ENCODE peak calls at places on chromosomes 4 and X, in nine cellular contexts. One of them, this sample, is unnamed.

GRCh38 chrX:140053841-140054240 is 88.5 kb upstream of the CXorf66 start:
- DNase-seq in NCI-H1694 treated with DMSO at 0.1 percent for 48 hours: no peak
- DNase-seq in SW 1271: no peak
- DNase-seq in cardiac muscle cell: no peak
- DNase-seq in GM04503: no peak
- DNase-seq in frontal cortex: no peak
- DNase-seq in EH: no peak
- DNase-seq in body of pancreas: no peak
- DNase-seq in T-helper 2 cell: no peak
- DNase-seq in this sample: no peak

GRCh38 chrX:110210417-110211139 is 107.3 kb downstream of the AMMECR1 start:
- DNase-seq in NCI-H1694 treated with DMSO at 0.1 percent for 48 hours: peak
- DNase-seq in EH: peak
- DNase-seq in GM04503: peak
- DNase-seq in T-helper 2 cell: no peak
- DNase-seq in SW 1271: peak
- DNase-seq in frontal cortex: no peak
- DNase-seq in body of pancreas: no peak
- DNase-seq in cardiac muscle cell: peak
- DNase-seq in this sample: peak

GRCh38 chr4:3201718-3202702 is 46.9 kb upstream of the MSANTD1 start:
- DNase-seq in SW 1271: no peak
- DNase-seq in frontal cortex: no peak
- DNase-seq in cardiac muscle cell: peak
- DNase-seq in EH: peak
- DNase-seq in GM04503: no peak
- DNase-seq in NCI-H1694 treated with DMSO at 0.1 percent for 48 hours: no peak
- DNase-seq in T-helper 2 cell: peak
- DNase-seq in body of pancreas: peak
- DNase-seq in this sample: no peak

GRCh38 chr4:165398570-165398969 is 19.8 kb downstream of the CPE start:
- DNase-seq in frontal cortex: no peak
- DNase-seq in body of pancreas: no peak
- DNase-seq in EH: peak
- DNase-seq in SW 1271: peak
- DNase-seq in T-helper 2 cell: no peak
- DNase-seq in GM04503: no peak
- DNase-seq in cardiac muscle cell: peak
- DNase-seq in NCI-H1694 treated with DMSO at 0.1 percent for 48 hours: peak
- DNase-seq in this sample: no peak

GRCh38 chr4:127134490-127134889 is 498.3 kb upstream of the INTU start:
- DNase-seq in NCI-H1694 treated with DMSO at 0.1 percent for 48 hours: no peak
- DNase-seq in T-helper 2 cell: no peak
- DNase-seq in frontal cortex: no peak
- DNase-seq in SW 1271: no peak
- DNase-seq in EH: no peak
- DNase-seq in body of pancreas: no peak
- DNase-seq in cardiac muscle cell: no peak
- DNase-seq in GM04503: no peak
- DNase-seq in this sample: no peak

GRCh38 chrX:46759645-46759974 is 692 bp upstream of the SLC9A7 start:
- DNase-seq in NCI-H1694 treated with DMSO at 0.1 percent for 48 hours: no peak
- DNase-seq in SW 1271: no peak
- DNase-seq in body of pancreas: no peak
- DNase-seq in frontal cortex: no peak
- DNase-seq in EH: peak
- DNase-seq in GM04503: no peak
- DNase-seq in cardiac muscle cell: peak
- DNase-seq in T-helper 2 cell: no peak
- DNase-seq in this sample: no peak

GRCh38 chrX:130378008-130378669 is 7.3 kb downstream of the GPR119 start:
- DNase-seq in body of pancreas: no peak
- DNase-seq in cardiac muscle cell: no peak
- DNase-seq in frontal cortex: no peak
- DNase-seq in NCI-H1694 treated with DMSO at 0.1 percent for 48 hours: no peak
- DNase-seq in SW 1271: no peak
- DNase-seq in EH: no peak
- DNase-seq in T-helper 2 cell: no peak
- DNase-seq in GM04503: no peak
- DNase-seq in this sample: no peak

GRCh38 chr4:106287353-106287969 is 28.5 kb downstream of the TBCK start:
- DNase-seq in SW 1271: peak
- DNase-seq in NCI-H1694 treated with DMSO at 0.1 percent for 48 hours: no peak
- DNase-seq in EH: peak
- DNase-seq in cardiac muscle cell: peak
- DNase-seq in body of pancreas: no peak
- DNase-seq in T-helper 2 cell: no peak
- DNase-seq in GM04503: peak
- DNase-seq in frontal cortex: no peak
- DNase-seq in this sample: no peak

GRCh38 chr4:53119685-53120084 is 246.2 kb downstream of the SCFD2 start:
- DNase-seq in cardiac muscle cell: peak
- DNase-seq in GM04503: peak
- DNase-seq in EH: peak
- DNase-seq in frontal cortex: no peak
- DNase-seq in SW 1271: no peak
- DNase-seq in NCI-H1694 treated with DMSO at 0.1 percent for 48 hours: no peak
- DNase-seq in T-helper 2 cell: no peak
- DNase-seq in body of pancreas: no peak
- DNase-seq in this sample: no peak

GRCh38 chrX:10010686-10011085 is 43.5 kb downstream of the CLDN34 start:
- DNase-seq in GM04503: no peak
- DNase-seq in T-helper 2 cell: no peak
- DNase-seq in NCI-H1694 treated with DMSO at 0.1 percent for 48 hours: no peak
- DNase-seq in body of pancreas: no peak
- DNase-seq in SW 1271: no peak
- DNase-seq in cardiac muscle cell: peak
- DNase-seq in EH: peak
- DNase-seq in frontal cortex: no peak
- DNase-seq in this sample: no peak

GRCh38 chr4:84985952-84986351 is 19.5 kb upstream of the WDFY3 start:
- DNase-seq in GM04503: no peak
- DNase-seq in cardiac muscle cell: peak
- DNase-seq in EH: peak
- DNase-seq in frontal cortex: no peak
- DNase-seq in SW 1271: no peak
- DNase-seq in body of pancreas: no peak
- DNase-seq in T-helper 2 cell: no peak
- DNase-seq in NCI-H1694 treated with DMSO at 0.1 percent for 48 hours: no peak
- DNase-seq in this sample: no peak

GRCh38 chr4:69649629-69650028 is 3.4 kb downstream of the UGT2A1 start:
- DNase-seq in body of pancreas: no peak
- DNase-seq in SW 1271: no peak
- DNase-seq in GM04503: no peak
- DNase-seq in NCI-H1694 treated with DMSO at 0.1 percent for 48 hours: no peak
- DNase-seq in T-helper 2 cell: no peak
- DNase-seq in cardiac muscle cell: no peak
- DNase-seq in EH: no peak
- DNase-seq in frontal cortex: no peak
- DNase-seq in this sample: no peak

GRCh38 chr4:93718233-93718632 is 110.3 kb upstream of the ATOH1 start:
- DNase-seq in body of pancreas: no peak
- DNase-seq in T-helper 2 cell: no peak
- DNase-seq in SW 1271: no peak
- DNase-seq in cardiac muscle cell: no peak
- DNase-seq in GM04503: no peak
- DNase-seq in frontal cortex: no peak
- DNase-seq in NCI-H1694 treated with DMSO at 0.1 percent for 48 hours: no peak
- DNase-seq in EH: no peak
- DNase-seq in this sample: no peak

GRCh38 chr4:24559032-24559821 is 25.1 kb downstream of the DHX15 start:
- DNase-seq in GM04503: no peak
- DNase-seq in EH: peak
- DNase-seq in SW 1271: no peak
- DNase-seq in T-helper 2 cell: no peak
- DNase-seq in frontal cortex: no peak
- DNase-seq in cardiac muscle cell: no peak
- DNase-seq in body of pancreas: no peak
- DNase-seq in NCI-H1694 treated with DMSO at 0.1 percent for 48 hours: no peak
- DNase-seq in this sample: no peak

GRCh38 chrX:148695362-148695761 is 194.9 kb downstream of the AFF2 start:
- DNase-seq in cardiac muscle cell: no peak
- DNase-seq in NCI-H1694 treated with DMSO at 0.1 percent for 48 hours: peak
- DNase-seq in body of pancreas: no peak
- DNase-seq in GM04503: no peak
- DNase-seq in T-helper 2 cell: no peak
- DNase-seq in frontal cortex: no peak
- DNase-seq in EH: no peak
- DNase-seq in SW 1271: no peak
- DNase-seq in this sample: no peak

GRCh38 chr4:8160572-8160971 is 2.0 kb upstream of the ABLIM2 start:
- DNase-seq in body of pancreas: no peak
- DNase-seq in T-helper 2 cell: no peak
- DNase-seq in frontal cortex: no peak
- DNase-seq in cardiac muscle cell: no peak
- DNase-seq in NCI-H1694 treated with DMSO at 0.1 percent for 48 hours: no peak
- DNase-seq in EH: no peak
- DNase-seq in SW 1271: no peak
- DNase-seq in GM04503: no peak
- DNase-seq in this sample: no peak

GRCh38 chrX:65697915-65698796 is 30.7 kb downstream of the MSN start:
- DNase-seq in body of pancreas: no peak
- DNase-seq in NCI-H1694 treated with DMSO at 0.1 percent for 48 hours: no peak
- DNase-seq in cardiac muscle cell: peak
- DNase-seq in SW 1271: peak
- DNase-seq in T-helper 2 cell: peak
- DNase-seq in frontal cortex: no peak
- DNase-seq in EH: peak
- DNase-seq in GM04503: no peak
- DNase-seq in this sample: no peak

GRCh38 chr4:87497141-87497540 is 32.0 kb downstream of the SPARCL1 start:
- DNase-seq in EH: no peak
- DNase-seq in T-helper 2 cell: no peak
- DNase-seq in body of pancreas: no peak
- DNase-seq in GM04503: no peak
- DNase-seq in cardiac muscle cell: no peak
- DNase-seq in SW 1271: no peak
- DNase-seq in NCI-H1694 treated with DMSO at 0.1 percent for 48 hours: no peak
- DNase-seq in frontal cortex: no peak
- DNase-seq in this sample: no peak

GRCh38 chr4:158446106-158446505 is 75.6 kb upstream of the RXFP1 start:
- DNase-seq in NCI-H1694 treated with DMSO at 0.1 percent for 48 hours: no peak
- DNase-seq in EH: peak
- DNase-seq in body of pancreas: no peak
- DNase-seq in GM04503: peak
- DNase-seq in frontal cortex: no peak
- DNase-seq in cardiac muscle cell: peak
- DNase-seq in SW 1271: no peak
- DNase-seq in T-helper 2 cell: no peak
- DNase-seq in this sample: peak

GRCh38 chrX:69285401-69285871 is 120.2 kb upstream of the PJA1 start:
- DNase-seq in GM04503: no peak
- DNase-seq in SW 1271: no peak
- DNase-seq in cardiac muscle cell: peak
- DNase-seq in EH: no peak
- DNase-seq in frontal cortex: no peak
- DNase-seq in body of pancreas: no peak
- DNase-seq in T-helper 2 cell: no peak
- DNase-seq in NCI-H1694 treated with DMSO at 0.1 percent for 48 hours: no peak
- DNase-seq in this sample: no peak

GRCh38 chr4:13516315-13516860 is 27.9 kb downstream of the NKX3-2 start:
- DNase-seq in GM04503: no peak
- DNase-seq in SW 1271: no peak
- DNase-seq in frontal cortex: no peak
- DNase-seq in T-helper 2 cell: no peak
- DNase-seq in cardiac muscle cell: no peak
- DNase-seq in body of pancreas: no peak
- DNase-seq in EH: no peak
- DNase-seq in NCI-H1694 treated with DMSO at 0.1 percent for 48 hours: no peak
- DNase-seq in this sample: no peak

GRCh38 chr4:145679520-145679919 is 426 bp upstream of the C4orf51 start:
- DNase-seq in NCI-H1694 treated with DMSO at 0.1 percent for 48 hours: no peak
- DNase-seq in frontal cortex: no peak
- DNase-seq in GM04503: peak
- DNase-seq in EH: peak
- DNase-seq in T-helper 2 cell: no peak
- DNase-seq in body of pancreas: peak
- DNase-seq in cardiac muscle cell: peak
- DNase-seq in SW 1271: peak
- DNase-seq in this sample: peak

GRCh38 chrX:10055430-10055829 is 88.3 kb downstream of the CLDN34 start:
- DNase-seq in cardiac muscle cell: no peak
- DNase-seq in T-helper 2 cell: no peak
- DNase-seq in EH: no peak
- DNase-seq in GM04503: no peak
- DNase-seq in SW 1271: no peak
- DNase-seq in NCI-H1694 treated with DMSO at 0.1 percent for 48 hours: no peak
- DNase-seq in frontal cortex: no peak
- DNase-seq in body of pancreas: no peak
- DNase-seq in this sample: no peak

GRCh38 chr4:788006-788635 is 37.8 kb downstream of the CPLX1 start:
- DNase-seq in GM04503: no peak
- DNase-seq in NCI-H1694 treated with DMSO at 0.1 percent for 48 hours: no peak
- DNase-seq in EH: no peak
- DNase-seq in body of pancreas: no peak
- DNase-seq in cardiac muscle cell: no peak
- DNase-seq in SW 1271: no peak
- DNase-seq in T-helper 2 cell: no peak
- DNase-seq in frontal cortex: no peak
- DNase-seq in this sample: no peak

GRCh38 chr4:114649908-114650307 is 51.3 kb downstream of the UGT8 start:
- DNase-seq in SW 1271: no peak
- DNase-seq in body of pancreas: no peak
- DNase-seq in NCI-H1694 treated with DMSO at 0.1 percent for 48 hours: no peak
- DNase-seq in cardiac muscle cell: no peak
- DNase-seq in GM04503: no peak
- DNase-seq in frontal cortex: no peak
- DNase-seq in T-helper 2 cell: no peak
- DNase-seq in EH: no peak
- DNase-seq in this sample: no peak

GRCh38 chr4:2929469-2929868 is 33.7 kb downstream of the NOP14 start:
- DNase-seq in cardiac muscle cell: no peak
- DNase-seq in T-helper 2 cell: no peak
- DNase-seq in GM04503: no peak
- DNase-seq in SW 1271: no peak
- DNase-seq in NCI-H1694 treated with DMSO at 0.1 percent for 48 hours: no peak
- DNase-seq in body of pancreas: peak
- DNase-seq in frontal cortex: no peak
- DNase-seq in EH: no peak
- DNase-seq in this sample: no peak

GRCh38 chr4:2416564-2417195 is 1.8 kb downstream of the ZFYVE28 start:
- DNase-seq in T-helper 2 cell: no peak
- DNase-seq in frontal cortex: no peak
- DNase-seq in GM04503: no peak
- DNase-seq in SW 1271: no peak
- DNase-seq in NCI-H1694 treated with DMSO at 0.1 percent for 48 hours: no peak
- DNase-seq in EH: no peak
- DNase-seq in body of pancreas: no peak
- DNase-seq in cardiac muscle cell: no peak
- DNase-seq in this sample: no peak

GRCh38 chrX:122552291-122552800 is 631.7 kb upstream of the GRIA3 start:
- DNase-seq in NCI-H1694 treated with DMSO at 0.1 percent for 48 hours: no peak
- DNase-seq in GM04503: no peak
- DNase-seq in EH: peak
- DNase-seq in SW 1271: no peak
- DNase-seq in frontal cortex: no peak
- DNase-seq in cardiac muscle cell: no peak
- DNase-seq in T-helper 2 cell: no peak
- DNase-seq in body of pancreas: no peak
- DNase-seq in this sample: no peak

GRCh38 chr4:7310441-7310840 is 118.1 kb downstream of the SORCS2 start:
- DNase-seq in SW 1271: no peak
- DNase-seq in EH: no peak
- DNase-seq in cardiac muscle cell: no peak
- DNase-seq in body of pancreas: no peak
- DNase-seq in GM04503: no peak
- DNase-seq in T-helper 2 cell: no peak
- DNase-seq in frontal cortex: no peak
- DNase-seq in NCI-H1694 treated with DMSO at 0.1 percent for 48 hours: no peak
- DNase-seq in this sample: no peak

GRCh38 chrX:79117078-79117477 is 27.4 kb upstream of the GPR174 start:
- DNase-seq in body of pancreas: no peak
- DNase-seq in NCI-H1694 treated with DMSO at 0.1 percent for 48 hours: no peak
- DNase-seq in EH: no peak
- DNase-seq in cardiac muscle cell: peak
- DNase-seq in GM04503: no peak
- DNase-seq in T-helper 2 cell: no peak
- DNase-seq in frontal cortex: no peak
- DNase-seq in SW 1271: no peak
- DNase-seq in this sample: no peak

GRCh38 chr4:110617095-110617494 is 5.8 kb downstream of the PITX2 start:
- DNase-seq in EH: no peak
- DNase-seq in T-helper 2 cell: no peak
- DNase-seq in NCI-H1694 treated with DMSO at 0.1 percent for 48 hours: no peak
- DNase-seq in GM04503: no peak
- DNase-seq in frontal cortex: no peak
- DNase-seq in body of pancreas: no peak
- DNase-seq in cardiac muscle cell: no peak
- DNase-seq in SW 1271: no peak
- DNase-seq in this sample: no peak

This sample was measured in AG09319.